ENCODE peak calls at places on chromosomes 12 and 14, in eight cellular contexts. One of them, this sample, is unnamed.

GRCh38 chr14:81303258-81303935 is 82.6 kb upstream of the GTF2A1 start:
- DNase-seq in mammary epithelial cell: peak; percentile 77
- DNase-seq in DMS 273 treated with DMSO at 0.1 percent for 48 hours: no peak
- DNase-seq in SHP77: peak; percentile 43
- DNase-seq in bronchial epithelial cell: peak; percentile 84
- DNase-seq in body of pancreas: peak; percentile 92
- DNase-seq in EH: no peak
- DNase-seq in amniotic stem cell: no peak
- DNase-seq in this sample: no peak

GRCh38 chr14:58199726-58200479 is at the start of gene ACTR10:
- DNase-seq in amniotic stem cell: peak; percentile 63
- DNase-seq in mammary epithelial cell: peak; percentile 85
- DNase-seq in body of pancreas: peak; percentile 92
- DNase-seq in bronchial epithelial cell: peak; percentile 66
- DNase-seq in EH: peak; percentile 77
- DNase-seq in DMS 273 treated with DMSO at 0.1 percent for 48 hours: peak; percentile 78
- DNase-seq in SHP77: peak; percentile 87
- DNase-seq in this sample: peak; percentile 56

GRCh38 chr12:66537866-66538265 is 141.0 kb downstream of the GRIP1 start:
- DNase-seq in body of pancreas: no peak
- DNase-seq in SHP77: no peak
- DNase-seq in DMS 273 treated with DMSO at 0.1 percent for 48 hours: peak; percentile 19
- DNase-seq in amniotic stem cell: no peak
- DNase-seq in EH: no peak
- DNase-seq in bronchial epithelial cell: no peak
- DNase-seq in mammary epithelial cell: no peak
- DNase-seq in this sample: no peak

GRCh38 chr12:48198619-48198973 is 4.5 kb downstream of the OR10AD1 start:
- DNase-seq in body of pancreas: peak; percentile 39
- DNase-seq in amniotic stem cell: no peak
- DNase-seq in bronchial epithelial cell: no peak
- DNase-seq in SHP77: peak; percentile 48
- DNase-seq in DMS 273 treated with DMSO at 0.1 percent for 48 hours: no peak
- DNase-seq in EH: peak; percentile 32
- DNase-seq in mammary epithelial cell: no peak
- DNase-seq in this sample: no peak

GRCh38 chr12:81205394-81205793 is 127.5 kb downstream of the ACSS3 start:
- DNase-seq in bronchial epithelial cell: no peak
- DNase-seq in body of pancreas: no peak
- DNase-seq in mammary epithelial cell: no peak
- DNase-seq in amniotic stem cell: no peak
- DNase-seq in EH: no peak
- DNase-seq in SHP77: no peak
- DNase-seq in DMS 273 treated with DMSO at 0.1 percent for 48 hours: no peak
- DNase-seq in this sample: no peak

GRCh38 chr12:79409562-79409961 is 281.2 kb downstream of the PAWR start:
- DNase-seq in EH: peak; percentile 95
- DNase-seq in mammary epithelial cell: peak; percentile 60
- DNase-seq in bronchial epithelial cell: peak; percentile 61
- DNase-seq in DMS 273 treated with DMSO at 0.1 percent for 48 hours: no peak
- DNase-seq in amniotic stem cell: peak; percentile 39
- DNase-seq in body of pancreas: no peak
- DNase-seq in SHP77: no peak
- DNase-seq in this sample: peak; percentile 69

GRCh38 chr12:63889721-63890509 is 45.4 kb downstream of the SRGAP1 start:
- DNase-seq in body of pancreas: no peak
- DNase-seq in DMS 273 treated with DMSO at 0.1 percent for 48 hours: no peak
- DNase-seq in SHP77: no peak
- DNase-seq in bronchial epithelial cell: no peak
- DNase-seq in EH: peak; percentile 33
- DNase-seq in amniotic stem cell: no peak
- DNase-seq in mammary epithelial cell: no peak
- DNase-seq in this sample: no peak

GRCh38 chr14:71931492-71932228 is 569 bp upstream of the RGS6 start:
- DNase-seq in bronchial epithelial cell: peak; percentile 2
- DNase-seq in amniotic stem cell: no peak
- DNase-seq in mammary epithelial cell: no peak
- DNase-seq in SHP77: no peak
- DNase-seq in body of pancreas: no peak
- DNase-seq in EH: no peak
- DNase-seq in DMS 273 treated with DMSO at 0.1 percent for 48 hours: no peak
- DNase-seq in this sample: no peak

GRCh38 chr12:92543359-92543758 is 159.4 kb upstream of the PLEKHG7 start:
- DNase-seq in SHP77: no peak
- DNase-seq in body of pancreas: peak; percentile 78
- DNase-seq in DMS 273 treated with DMSO at 0.1 percent for 48 hours: no peak
- DNase-seq in amniotic stem cell: no peak
- DNase-seq in EH: no peak
- DNase-seq in mammary epithelial cell: peak; percentile 29
- DNase-seq in bronchial epithelial cell: peak; percentile 76
- DNase-seq in this sample: no peak

GRCh38 chr14:57390806-57391562 is 598 bp downstream of the NAA30 start:
- DNase-seq in EH: peak; percentile 54
- DNase-seq in bronchial epithelial cell: no peak
- DNase-seq in mammary epithelial cell: peak; percentile 49
- DNase-seq in DMS 273 treated with DMSO at 0.1 percent for 48 hours: no peak
- DNase-seq in body of pancreas: peak; percentile 55
- DNase-seq in SHP77: no peak
- DNase-seq in amniotic stem cell: no peak
- DNase-seq in this sample: no peak

GRCh38 chr14:72677664-72678063 is 216.2 kb downstream of the DPF3 start:
- DNase-seq in bronchial epithelial cell: no peak
- DNase-seq in mammary epithelial cell: peak; percentile 68
- DNase-seq in DMS 273 treated with DMSO at 0.1 percent for 48 hours: no peak
- DNase-seq in EH: no peak
- DNase-seq in body of pancreas: no peak
- DNase-seq in SHP77: no peak
- DNase-seq in amniotic stem cell: no peak
- DNase-seq in this sample: no peak

GRCh38 chr14:75848337-75848736 is 133.5 kb downstream of the TGFB3 start:
- DNase-seq in body of pancreas: no peak
- DNase-seq in bronchial epithelial cell: no peak
- DNase-seq in amniotic stem cell: no peak
- DNase-seq in mammary epithelial cell: no peak
- DNase-seq in EH: no peak
- DNase-seq in DMS 273 treated with DMSO at 0.1 percent for 48 hours: no peak
- DNase-seq in SHP77: no peak
- DNase-seq in this sample: no peak

GRCh38 chr12:3199551-3200031 is 122.4 kb downstream of the TSPAN9 start:
- DNase-seq in DMS 273 treated with DMSO at 0.1 percent for 48 hours: no peak
- DNase-seq in EH: peak; percentile 36
- DNase-seq in body of pancreas: peak; percentile 22
- DNase-seq in bronchial epithelial cell: no peak
- DNase-seq in SHP77: no peak
- DNase-seq in amniotic stem cell: no peak
- DNase-seq in mammary epithelial cell: no peak
- DNase-seq in this sample: no peak

GRCh38 chr14:81400852-81401251 is 728 bp upstream of the STON2 start:
- DNase-seq in EH: peak; percentile 93
- DNase-seq in bronchial epithelial cell: peak; percentile 95
- DNase-seq in SHP77: no peak
- DNase-seq in mammary epithelial cell: peak; percentile 97
- DNase-seq in DMS 273 treated with DMSO at 0.1 percent for 48 hours: no peak
- DNase-seq in body of pancreas: peak; percentile 35
- DNase-seq in amniotic stem cell: peak; percentile 25
- DNase-seq in this sample: peak; percentile 64

GRCh38 chr14:97703006-97703760 is 906.0 kb downstream of the VRK1 start:
- DNase-seq in mammary epithelial cell: no peak
- DNase-seq in DMS 273 treated with DMSO at 0.1 percent for 48 hours: no peak
- DNase-seq in SHP77: no peak
- DNase-seq in amniotic stem cell: no peak
- DNase-seq in EH: no peak
- DNase-seq in bronchial epithelial cell: no peak
- DNase-seq in body of pancreas: no peak
- DNase-seq in this sample: no peak

GRCh38 chr12:113251404-113252070 is 30.3 kb downstream of the TPCN1 start:
- DNase-seq in body of pancreas: no peak
- DNase-seq in amniotic stem cell: no peak
- DNase-seq in EH: no peak
- DNase-seq in mammary epithelial cell: no peak
- DNase-seq in DMS 273 treated with DMSO at 0.1 percent for 48 hours: no peak
- DNase-seq in SHP77: no peak
- DNase-seq in bronchial epithelial cell: no peak
- DNase-seq in this sample: no peak

GRCh38 chr14:76904740-76905569 is 78.7 kb downstream of the LRRC74A start:
- DNase-seq in mammary epithelial cell: peak; percentile 98
- DNase-seq in EH: peak; percentile 100
- DNase-seq in amniotic stem cell: peak; percentile 95
- DNase-seq in DMS 273 treated with DMSO at 0.1 percent for 48 hours: no peak
- DNase-seq in SHP77: no peak
- DNase-seq in bronchial epithelial cell: peak; percentile 98
- DNase-seq in body of pancreas: peak; percentile 60
- DNase-seq in this sample: peak; percentile 77

GRCh38 chr14:95227279-95227860 is 70.0 kb upstream of the DICER1 start:
- DNase-seq in EH: peak; percentile 3
- DNase-seq in body of pancreas: peak; percentile 83
- DNase-seq in amniotic stem cell: no peak
- DNase-seq in DMS 273 treated with DMSO at 0.1 percent for 48 hours: peak; percentile 1
- DNase-seq in SHP77: no peak
- DNase-seq in mammary epithelial cell: no peak
- DNase-seq in bronchial epithelial cell: peak; percentile 15
- DNase-seq in this sample: peak; percentile 41

GRCh38 chr12:122276242-122276641 is 9.9 kb upstream of the VPS33A start:
- DNase-seq in body of pancreas: no peak
- DNase-seq in DMS 273 treated with DMSO at 0.1 percent for 48 hours: no peak
- DNase-seq in SHP77: no peak
- DNase-seq in amniotic stem cell: no peak
- DNase-seq in mammary epithelial cell: no peak
- DNase-seq in EH: no peak
- DNase-seq in bronchial epithelial cell: no peak
- DNase-seq in this sample: no peak

GRCh38 chr12:82740129-82741000 is 53.7 kb downstream of the TMTC2 start:
- DNase-seq in SHP77: no peak
- DNase-seq in mammary epithelial cell: peak; percentile 78
- DNase-seq in EH: peak; percentile 65
- DNase-seq in DMS 273 treated with DMSO at 0.1 percent for 48 hours: no peak
- DNase-seq in amniotic stem cell: peak; percentile 14
- DNase-seq in bronchial epithelial cell: peak; percentile 74
- DNase-seq in body of pancreas: no peak
- DNase-seq in this sample: peak; percentile 0

GRCh38 chr12:76455582-76456345 is 103.8 kb downstream of the OSBPL8 start:
- DNase-seq in body of pancreas: no peak
- DNase-seq in DMS 273 treated with DMSO at 0.1 percent for 48 hours: no peak
- DNase-seq in EH: peak; percentile 92
- DNase-seq in mammary epithelial cell: peak; percentile 89
- DNase-seq in SHP77: peak; percentile 42
- DNase-seq in amniotic stem cell: peak; percentile 89
- DNase-seq in bronchial epithelial cell: peak; percentile 97
- DNase-seq in this sample: peak; percentile 79

GRCh38 chr12:1885082-1885596 is 33.3 kb downstream of the CACNA2D4 start:
- DNase-seq in amniotic stem cell: no peak
- DNase-seq in mammary epithelial cell: no peak
- DNase-seq in body of pancreas: no peak
- DNase-seq in DMS 273 treated with DMSO at 0.1 percent for 48 hours: no peak
- DNase-seq in bronchial epithelial cell: no peak
- DNase-seq in SHP77: no peak
- DNase-seq in EH: no peak
- DNase-seq in this sample: no peak

GRCh38 chr12:108823804-108824203 is 33.6 kb downstream of the SSH1 start:
- DNase-seq in amniotic stem cell: no peak
- DNase-seq in body of pancreas: no peak
- DNase-seq in EH: peak; percentile 46
- DNase-seq in DMS 273 treated with DMSO at 0.1 percent for 48 hours: no peak
- DNase-seq in SHP77: no peak
- DNase-seq in bronchial epithelial cell: no peak
- DNase-seq in mammary epithelial cell: no peak
- DNase-seq in this sample: no peak

GRCh38 chr12:65229441-65229840 is 49.0 kb upstream of the MSRB3 start:
- DNase-seq in DMS 273 treated with DMSO at 0.1 percent for 48 hours: no peak
- DNase-seq in mammary epithelial cell: peak; percentile 74
- DNase-seq in body of pancreas: no peak
- DNase-seq in amniotic stem cell: peak; percentile 57
- DNase-seq in SHP77: no peak
- DNase-seq in bronchial epithelial cell: peak; percentile 80
- DNase-seq in EH: peak; percentile 84
- DNase-seq in this sample: peak; percentile 51

GRCh38 chr14:70709726-70710382 is 68.1 kb downstream of the TTC9 start:
- DNase-seq in amniotic stem cell: no peak
- DNase-seq in mammary epithelial cell: peak; percentile 51
- DNase-seq in DMS 273 treated with DMSO at 0.1 percent for 48 hours: no peak
- DNase-seq in SHP77: peak; percentile 39
- DNase-seq in body of pancreas: no peak
- DNase-seq in EH: no peak
- DNase-seq in bronchial epithelial cell: peak; percentile 81
- DNase-seq in this sample: no peak

GRCh38 chr12:53659011-53659551 is 16.8 kb downstream of the ATP5MC2 start:
- DNase-seq in SHP77: peak; percentile 53
- DNase-seq in body of pancreas: peak; percentile 79
- DNase-seq in EH: peak; percentile 81
- DNase-seq in amniotic stem cell: peak; percentile 19
- DNase-seq in DMS 273 treated with DMSO at 0.1 percent for 48 hours: peak; percentile 18
- DNase-seq in mammary epithelial cell: peak; percentile 92
- DNase-seq in bronchial epithelial cell: peak; percentile 37
- DNase-seq in this sample: no peak

GRCh38 chr12:132317233-132317938 is 12.0 kb downstream of the GALNT9 start:
- DNase-seq in bronchial epithelial cell: no peak
- DNase-seq in DMS 273 treated with DMSO at 0.1 percent for 48 hours: no peak
- DNase-seq in amniotic stem cell: no peak
- DNase-seq in EH: no peak
- DNase-seq in SHP77: no peak
- DNase-seq in body of pancreas: no peak
- DNase-seq in mammary epithelial cell: no peak
- DNase-seq in this sample: no peak